ENCODE peak calls at places on chromosome 21, in eight cellular contexts. C is fibroblast of mammary gland; Q is stromal cell of bone marrow; H is stimulated activated CD8-positive, alpha-beta memory T cell treated with anti-CD3 and anti-CD28 coated beads, Interleukin-4, amount 100 ng/mL, for 4 hours; V is NCI-H748 treated with DMSO at 0.1 percent for 48 hours; M is SHP77; X is activated CD4-positive, alpha-beta memory T cell treated with anti-CD3 and anti-CD28 coated beads, Interleukin-2, amount 10 ng/mL, durations not matched to agents 7 days and 5 days; W is hepatic stellate cell. S is an unnamed sample.

GRCh38 chr21:29258626-29259335 is 39.9 kb upstream of the BACH1 start:
- DNase-seq in H (no peak), C (peak), W (peak), M (no peak), X (no peak), V (no peak), Q (peak), S (peak)

GRCh38 chr21:41927727-41928409 is 25.9 kb downstream of the C2CD2 start:
- DNase-seq in V (no peak), X (no peak), M (no peak), Q (no peak), C (no peak), W (no peak), H (no peak), S (no peak)

GRCh38 chr21:34846601-34847112 is 177.9 kb downstream of the CLIC6 start:
- DNase-seq in W (peak), M (no peak), X (no peak), Q (peak), H (no peak), V (no peak), C (peak), S (no peak)

GRCh38 chr21:33231526-33231925 is 1.8 kb downstream of the IFNAR2 start:
- DNase-seq in Q (no peak), M (no peak), H (no peak), V (no peak), W (no peak), C (no peak), X (peak), S (no peak)

GRCh38 chr21:25307489-25307888 is 299.8 kb downstream of the MRPL39 start:
- DNase-seq in H (no peak), C (peak), Q (peak), M (no peak), W (no peak), V (no peak), X (no peak), S (no peak)

GRCh38 chr21:37546949-37547614 is 180.5 kb downstream of the DYRK1A start:
- DNase-seq in Q (no peak), X (no peak), H (no peak), W (no peak), C (peak), M (no peak), V (no peak), S (no peak)

GRCh38 chr21:42164064-42164789 is 54.7 kb upstream of the ABCG1 start:
- DNase-seq in Q (no peak), W (no peak), X (peak), M (peak), C (no peak), V (peak), H (peak), S (no peak)

GRCh38 chr21:36691539-36692124 is 7.3 kb upstream of the SIM2 start:
- DNase-seq in C (no peak), Q (no peak), M (no peak), V (peak), H (no peak), X (no peak), W (no peak), S (no peak)

GRCh38 chr21:31682625-31683024 is 23.1 kb downstream of the SOD1 start:
- DNase-seq in C (no peak), H (no peak), Q (no peak), W (peak), V (no peak), X (no peak), M (no peak), S (peak)

GRCh38 chr21:44943005-44943685 is 3.3 kb downstream of the SLX9 start:
- DNase-seq in M (no peak), V (no peak), H (no peak), C (no peak), Q (no peak), X (no peak), W (no peak), S (no peak)

GRCh38 chr21:43188712-43189151 is 19.9 kb downstream of the CRYAA start:
- DNase-seq in C (no peak), Q (no peak), W (no peak), V (no peak), M (no peak), X (no peak), H (no peak), S (no peak)

GRCh38 chr21:46619846-46620245 is 15.0 kb upstream of the S100B start:
- DNase-seq in W (no peak), X (no peak), H (no peak), C (no peak), V (no peak), M (no peak), Q (no peak), S (no peak)

GRCh38 chr21:36436829-36437744 is 42.8 kb downstream of the CLDN14 start:
- DNase-seq in C (peak), H (no peak), V (no peak), W (no peak), M (no peak), X (no peak), Q (no peak), S (no peak)

GRCh38 chr21:36263797-36264196 is 56.2 kb upstream of the MORC3 start:
- DNase-seq in W (no peak), X (no peak), Q (no peak), V (no peak), H (no peak), M (no peak), C (no peak), S (no peak)

GRCh38 chr21:41432567-41433460 is 6.8 kb downstream of the MX1 start:
- DNase-seq in H (no peak), Q (no peak), C (no peak), V (no peak), W (no peak), X (no peak), M (no peak), S (no peak)

GRCh38 chr21:45253633-45254556 is 33.8 kb downstream of the POFUT2 start:
- DNase-seq in M (no peak), C (no peak), H (no peak), Q (no peak), V (no peak), X (no peak), W (no peak), S (no peak)

GRCh38 chr21:44991538-44992483 is 52.0 kb downstream of the SLX9 start:
- DNase-seq in C (no peak), V (no peak), X (no peak), H (no peak), M (no peak), Q (no peak), W (peak), S (no peak)

GRCh38 chr21:35026617-35027557 is 22.2 kb downstream of the RUNX1 start:
- DNase-seq in H (peak), Q (no peak), W (no peak), C (no peak), V (no peak), M (no peak), X (peak), S (no peak)

GRCh38 chr21:38965910-38966504 is 160.3 kb downstream of the ETS2 start:
- DNase-seq in C (no peak), M (peak), Q (no peak), X (no peak), H (no peak), V (peak), W (peak), S (no peak)

GRCh38 chr21:34930971-34931370 is 118.1 kb downstream of the RUNX1 start:
- DNase-seq in M (no peak), W (no peak), X (no peak), V (no peak), C (peak), Q (no peak), H (no peak), S (no peak)

GRCh38 chr21:16248705-16249104 is 518.9 kb downstream of the USP25 start:
- DNase-seq in Q (no peak), M (no peak), X (no peak), C (no peak), W (no peak), H (no peak), V (no peak), S (no peak)

GRCh38 chr21:35048183-35048601 is 910 bp downstream of the RUNX1 start:
- DNase-seq in C (no peak), H (no peak), Q (no peak), M (peak), X (peak), V (no peak), W (no peak), S (no peak)

GRCh38 chr21:46159841-46160562 is 4.6 kb upstream of the FTCD start:
- DNase-seq in C (no peak), X (peak), V (no peak), M (no peak), Q (no peak), H (no peak), W (no peak), S (no peak)

GRCh38 chr21:26836546-26836945 is 8.7 kb downstream of the ADAMTS1 start:
- DNase-seq in V (no peak), M (no peak), H (no peak), W (no peak), C (no peak), Q (no peak), X (no peak), S (no peak)

GRCh38 chr21:38321568-38321967 is 64.8 kb downstream of the KCNJ15 start:
- DNase-seq in W (no peak), X (no peak), M (no peak), Q (no peak), V (no peak), H (no peak), C (peak), S (peak)

GRCh38 chr21:24225432-24225831 is 1381.8 kb downstream of the MRPL39 start:
- DNase-seq in H (no peak), M (no peak), W (no peak), Q (no peak), X (no peak), C (peak), V (no peak), S (no peak)

GRCh38 chr21:44686000-44686781 is 4.2 kb upstream of the KRTAP12-1 start:
- DNase-seq in C (no peak), Q (no peak), V (no peak), H (no peak), X (no peak), W (no peak), M (peak), S (no peak)

GRCh38 chr21:42220138-42220701 is 1.3 kb downstream of the ABCG1 start:
- DNase-seq in V (peak), Q (peak), X (peak), W (no peak), H (no peak), M (peak), C (peak), S (no peak)

GRCh38 chr21:31530918-31531705 is 128.4 kb upstream of the SOD1 start:
- DNase-seq in V (peak), W (no peak), Q (no peak), H (no peak), M (peak), C (no peak), X (no peak), S (no peak)

GRCh38 chr21:44533121-44533890 is 6.7 kb downstream of the KRTAP10-1 start:
- DNase-seq in X (no peak), C (no peak), W (no peak), V (no peak), M (no peak), H (no peak), Q (no peak), S (no peak)

GRCh38 chr21:45836694-45837670 is 144.6 kb upstream of the COL6A1 start:
- DNase-seq in V (no peak), M (peak), H (no peak), X (no peak), C (no peak), Q (no peak), W (no peak), S (no peak)